ENCODE peak calls at places on chromosomes 11 and 22, in nine cellular contexts. P, Q, L, H, A, D, W, E and T are unnamed samples.

GRCh38 chr11:797300-798092 is 585 bp downstream of the SLC25A22 start:
- DNase-seq in A (peak), E (peak), H (peak), Q (no peak), L (peak), D (peak), W (peak), P (peak), T (peak)

GRCh38 chr22:42863349-42863911 is 6.4 kb upstream of the ARFGAP3 start:
- DNase-seq in D (peak), W (no peak), E (peak), Q (no peak), P (peak), H (no peak), A (no peak), L (peak), T (peak)

GRCh38 chr11:20213790-20214189 is 53.5 kb upstream of the DBX1 start:
- DNase-seq in L (no peak), W (no peak), Q (no peak), D (no peak), H (no peak), P (no peak), A (no peak), E (no peak), T (no peak)

GRCh38 chr11:34650528-34650927 is 29.6 kb downstream of the EHF start:
- DNase-seq in W (no peak), Q (no peak), A (peak), L (peak), H (no peak), E (peak), D (no peak), P (peak), T (no peak)

GRCh38 chr11:2150206-2150847 is 10.7 kb downstream of the INS start:
- DNase-seq in W (peak), H (no peak), Q (no peak), E (peak), D (peak), L (peak), P (peak), A (no peak), T (no peak)

GRCh38 chr11:1487851-1488574 is 1.4 kb upstream of the MOB2 start:
- DNase-seq in Q (no peak), A (no peak), E (no peak), H (no peak), W (no peak), L (no peak), P (no peak), D (no peak), T (no peak)

GRCh38 chr11:47977651-47978050 is 2.7 kb upstream of the PTPRJ start:
- DNase-seq in D (no peak), W (no peak), P (no peak), Q (no peak), A (no peak), E (no peak), L (no peak), H (no peak), T (no peak)

GRCh38 chr11:45811109-45811435 is 6.1 kb downstream of the SLC35C1 start:
- DNase-seq in W (no peak), H (no peak), E (no peak), L (no peak), D (no peak), P (no peak), A (no peak), Q (no peak), T (no peak)

GRCh38 chr11:67120881-67121710 is 2.0 kb downstream of the KDM2A start:
- DNase-seq in L (peak), H (no peak), A (peak), W (no peak), E (peak), P (peak), Q (no peak), D (no peak), T (no peak)

GRCh38 chr11:45659818-45660160 is 5.6 kb downstream of the CHST1 start:
- DNase-seq in P (no peak), A (no peak), W (no peak), D (no peak), H (no peak), L (no peak), Q (no peak), E (no peak), T (no peak)

GRCh38 chr11:131464481-131464880 is 94.1 kb downstream of the NTM start:
- DNase-seq in D (no peak), E (no peak), H (no peak), Q (no peak), P (no peak), L (no peak), A (no peak), W (no peak), T (no peak)

GRCh38 chr11:69244286-69244685 is 49.7 kb upstream of the MYEOV start:
- DNase-seq in H (no peak), E (no peak), D (no peak), P (no peak), Q (no peak), L (no peak), W (no peak), A (no peak), T (no peak)

GRCh38 chr11:39190751-39191150 is 2268.7 kb downstream of the LRRC4C start:
- DNase-seq in D (no peak), W (no peak), Q (no peak), L (no peak), H (no peak), E (no peak), P (no peak), A (no peak), T (no peak)

GRCh38 chr11:22807855-22808558 is 21.6 kb downstream of the SVIP start:
- DNase-seq in P (peak), E (peak), W (no peak), D (no peak), L (peak), A (no peak), Q (no peak), H (no peak), T (no peak)

GRCh38 chr22:45155050-45155840 is 8.5 kb upstream of the NUP50 start:
- DNase-seq in W (no peak), A (no peak), Q (no peak), D (no peak), L (peak), P (no peak), H (no peak), E (peak), T (peak)

GRCh38 chr22:32158712-32159533 is at the start of gene C22orf42:
- DNase-seq in P (no peak), E (no peak), H (no peak), D (no peak), A (no peak), Q (no peak), W (peak), L (no peak), T (no peak)

GRCh38 chr22:39686776-39687525 is 116.4 kb downstream of the CACNA1I start:
- DNase-seq in L (no peak), E (no peak), P (no peak), H (no peak), D (no peak), W (no peak), Q (no peak), A (no peak), T (no peak)

GRCh38 chr11:76614471-76615183 is 55.9 kb downstream of the LRRC32 start:
- DNase-seq in H (peak), L (peak), A (no peak), E (no peak), D (no peak), P (no peak), Q (peak), W (no peak), T (no peak)

GRCh38 chr11:119479685-119480275 is 56.8 kb upstream of the THY1 start:
- DNase-seq in P (peak), A (no peak), L (peak), D (no peak), H (peak), W (peak), E (peak), Q (no peak), T (no peak)

GRCh38 chr11:114236829-114237228 is 59.4 kb upstream of the NNMT start:
- DNase-seq in P (no peak), E (peak), Q (no peak), A (no peak), D (no peak), W (no peak), L (peak), H (no peak), T (no peak)

GRCh38 chr11:130217133-130217631 is 57.6 kb downstream of the ST14 start:
- DNase-seq in A (peak), W (no peak), H (no peak), E (no peak), Q (no peak), D (no peak), L (no peak), P (no peak), T (no peak)

GRCh38 chr11:450809-451451 is 851 bp downstream of the PTDSS2 start:
- DNase-seq in P (peak), A (peak), E (peak), H (peak), L (peak), W (peak), Q (no peak), D (no peak), T (peak)

GRCh38 chr11:74926304-74927030 is 22.4 kb downstream of the XRRA1 start:
- DNase-seq in D (no peak), Q (no peak), E (peak), L (no peak), P (peak), W (no peak), H (no peak), A (no peak), T (no peak)
- H3K4me3 ChIP-seq in D (no peak), Q (no peak), E (no peak), L (no peak), P (no peak), W (no peak), H (no peak), A (no peak), T (no peak)

GRCh38 chr11:112811781-112812180 is 149.4 kb upstream of the NCAM1 start:
- DNase-seq in W (no peak), H (no peak), A (no peak), Q (no peak), L (no peak), E (no peak), D (no peak), P (no peak), T (no peak)
- TF ChIP-seq CTCF in W (no peak), H (no peak), A (no peak), Q (no peak), L (no peak), E (no peak), D (no peak), P (no peak), T (no peak)

GRCh38 chr22:37500745-37501144 is 14.6 kb upstream of the MFNG start:
- DNase-seq in A (no peak), D (no peak), H (no peak), L (no peak), Q (no peak), W (no peak), E (no peak), P (no peak), T (no peak)
- H3K4me3 ChIP-seq in A (no peak), D (no peak), H (no peak), L (no peak), Q (no peak), W (no peak), E (no peak), P (no peak), T (no peak)

GRCh38 chr11:72102946-72103753 is at the start of gene LAMTOR1:
- DNase-seq in L (peak), H (peak), D (peak), A (peak), E (peak), W (peak), Q (peak), P (peak), T (peak)
- TF ChIP-seq CTCF in L (peak), H (peak), D (peak), A (peak), E (peak), W (peak), Q (peak), P (peak), T (peak)